ENCODE peak calls at places on chromosome 11, in seven cellular contexts. E is prostate gland, F is adrenal gland, L is cardiac muscle cell, Q is kidney, G is left lung, B is GM23338. M is an unnamed sample.

GRCh38 chr11:86408845-86409244 is 34.2 kb downstream of the CCDC81 start:
- DNase-seq in E (no peak), F (no peak), L (no peak), Q (no peak), G (no peak), B (no peak), M (no peak)

GRCh38 chr11:128725630-128726461 is 32.0 kb downstream of the FLI1 start:
- DNase-seq in E (no peak), F (no peak), L (no peak), Q (no peak), G (no peak), B (no peak), M (no peak)

GRCh38 chr11:36333897-36334296 is 37.8 kb downstream of the PRR5L start:
- DNase-seq in E (no peak), F (no peak), L (no peak), Q (no peak), G (no peak), B (peak; percentile 92), M (no peak)

GRCh38 chr11:123338997-123339752 is 90.9 kb upstream of the GRAMD1B start:
- DNase-seq in E (no peak), F (no peak), L (no peak), Q (no peak), G (no peak), B (no peak), M (no peak)

GRCh38 chr11:11841121-11841604 is 609 bp upstream of the USP47 start:
- DNase-seq in E (peak; percentile 40), F (no peak), L (peak; percentile 49), Q (peak; percentile 76), G (peak; percentile 58), B (peak; percentile 52), M (no peak)

GRCh38 chr11:70547821-70548670 is 149.7 kb downstream of the CTTN start:
- DNase-seq in E (no peak), F (no peak), L (no peak), Q (peak; percentile 18), G (no peak), B (no peak), M (no peak)

GRCh38 chr11:72224587-72225410 is at the start of gene INPPL1:
- DNase-seq in E (peak; percentile 65), F (peak; percentile 71), L (peak; percentile 81), Q (peak; percentile 86), G (peak; percentile 62), B (peak; percentile 76), M (peak; percentile 64)

GRCh38 chr11:88494857-88495256 is 157.3 kb upstream of the CTSC start:
- DNase-seq in E (no peak), F (no peak), L (peak; percentile 6), Q (no peak), G (no peak), B (peak; percentile 29), M (no peak)

GRCh38 chr11:79208126-79208525 is 232.7 kb downstream of the TENM4 start:
- DNase-seq in E (no peak), F (no peak), L (no peak), Q (no peak), G (no peak), B (no peak), M (no peak)

GRCh38 chr11:70703141-70704052 is 305.1 kb downstream of the CTTN start:
- DNase-seq in E (no peak), F (no peak), L (no peak), Q (peak; percentile 52), G (no peak), B (peak; percentile 70), M (no peak)

GRCh38 chr11:9704037-9704436 is 40.2 kb downstream of the SWAP70 start:
- DNase-seq in E (no peak), F (no peak), L (no peak), Q (no peak), G (no peak), B (no peak), M (no peak)

GRCh38 chr11:33542921-33543320 is 157.7 kb downstream of the C11orf91 start:
- DNase-seq in E (peak; percentile 8), F (peak; percentile 57), L (peak; percentile 50), Q (no peak), G (peak; percentile 40), B (peak; percentile 77), M (peak; percentile 66)

GRCh38 chr11:23127706-23128105 is 267.4 kb upstream of the CCDC179 start:
- DNase-seq in E (no peak), F (no peak), L (no peak), Q (no peak), G (no peak), B (no peak), M (no peak)

GRCh38 chr11:26465270-26465669 is 106.8 kb downstream of the MUC15 start:
- DNase-seq in E (no peak), F (no peak), L (no peak), Q (no peak), G (no peak), B (no peak), M (no peak)

GRCh38 chr11:107468596-107468995 is 11.0 kb upstream of the CWF19L2 start:
- DNase-seq in E (no peak), F (no peak), L (no peak), Q (no peak), G (no peak), B (no peak), M (no peak)

GRCh38 chr11:105000797-105001196 is 22.2 kb downstream of the CASP5 start:
- DNase-seq in E (no peak), F (no peak), L (no peak), Q (no peak), G (no peak), B (peak; percentile 62), M (peak; percentile 38)

GRCh38 chr11:104999716-105000115 is 23.3 kb downstream of the CASP5 start:
- DNase-seq in E (no peak), F (no peak), L (no peak), Q (no peak), G (no peak), B (no peak), M (no peak)

GRCh38 chr11:104997288-104997687 is 25.7 kb downstream of the CASP5 start:
- DNase-seq in E (no peak), F (no peak), L (no peak), Q (no peak), G (no peak), B (no peak), M (no peak)

GRCh38 chr11:105003151-105003550 is 19.8 kb downstream of the CASP5 start:
- DNase-seq in E (no peak), F (no peak), L (no peak), Q (no peak), G (no peak), B (no peak), M (no peak)

GRCh38 chr11:105000167-105000566 is 22.8 kb downstream of the CASP5 start:
- DNase-seq in E (no peak), F (no peak), L (no peak), Q (no peak), G (no peak), B (peak; percentile 50), M (no peak)
- TF ChIP-seq CTCF in E (no peak), F (no peak), L (no peak), Q (no peak), G (no peak), B (peak; percentile 22), M (no peak)

DNA sequence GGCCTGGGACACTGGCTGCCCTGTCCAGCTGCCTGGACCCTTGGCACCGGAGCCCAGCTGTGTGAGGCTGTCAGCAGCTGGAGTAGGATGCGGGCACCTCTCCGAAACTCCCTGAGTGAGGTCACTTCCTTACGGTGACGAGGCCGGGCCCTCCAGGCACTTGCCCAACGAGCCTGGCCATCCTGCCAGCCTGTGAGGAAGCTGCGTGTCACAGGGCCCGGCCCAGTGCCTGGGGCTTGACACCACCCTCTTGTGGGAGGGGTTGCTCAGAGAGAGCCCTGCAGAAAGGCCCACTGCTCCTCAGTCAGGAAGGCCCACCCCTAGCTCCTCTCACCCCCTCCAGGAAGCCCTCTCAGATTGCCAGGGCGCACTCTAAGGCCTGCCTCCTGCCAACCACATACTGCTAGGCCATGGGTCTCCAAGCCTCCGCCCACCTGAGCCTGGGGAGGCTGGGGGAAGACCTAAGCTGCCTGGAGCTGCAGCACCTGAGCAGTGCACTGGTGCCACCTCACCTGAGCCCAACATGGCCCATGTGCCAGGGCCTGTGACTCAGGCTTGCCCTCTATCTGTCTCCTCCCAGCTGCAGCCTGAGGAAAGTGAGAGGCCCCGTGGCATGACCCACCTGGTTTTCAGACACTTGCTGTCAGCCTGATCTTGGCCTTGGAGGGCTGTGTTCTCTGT is 4.3 kb upstream of the PHLDA2 start:
- DNase-seq in E (no peak), F (no peak), L (no peak), Q (peak; percentile 93), G (peak; percentile 92), B (peak; percentile 37), M (no peak)
- TF ChIP-seq CTCF in E (no peak), F (no peak), L (no peak), Q (no peak), G (no peak), B (no peak), M (no peak)

GRCh38 chr11:44980533-44981427 is 30.1 kb upstream of the TP53I11 start:
- DNase-seq in E (no peak), F (no peak), L (no peak), Q (peak; percentile 74), G (no peak), B (no peak), M (no peak)

GRCh38 chr11:44977493-44977984 is 26.9 kb upstream of the TP53I11 start:
- DNase-seq in E (peak; percentile 39), F (no peak), L (no peak), Q (no peak), G (no peak), B (peak; percentile 53), M (no peak)

GRCh38 chr11:44978279-44978960 is 27.7 kb upstream of the TP53I11 start:
- DNase-seq in E (no peak), F (no peak), L (no peak), Q (no peak), G (no peak), B (no peak), M (no peak)

GRCh38 chr11:44979536-44980399 is 29.1 kb upstream of the TP53I11 start:
- DNase-seq in E (peak; percentile 94), F (no peak), L (no peak), Q (peak; percentile 92), G (peak; percentile 65), B (peak; percentile 43), M (no peak)

GRCh38 chr11:44978961-44979331 is 28.3 kb upstream of the TP53I11 start:
- DNase-seq in E (peak; percentile 89), F (no peak), L (no peak), Q (peak; percentile 66), G (peak; percentile 51), B (no peak), M (no peak)
- TF ChIP-seq CTCF in E (no peak), F (no peak), L (no peak), Q (no peak), G (no peak), B (no peak), M (no peak)

DNA sequence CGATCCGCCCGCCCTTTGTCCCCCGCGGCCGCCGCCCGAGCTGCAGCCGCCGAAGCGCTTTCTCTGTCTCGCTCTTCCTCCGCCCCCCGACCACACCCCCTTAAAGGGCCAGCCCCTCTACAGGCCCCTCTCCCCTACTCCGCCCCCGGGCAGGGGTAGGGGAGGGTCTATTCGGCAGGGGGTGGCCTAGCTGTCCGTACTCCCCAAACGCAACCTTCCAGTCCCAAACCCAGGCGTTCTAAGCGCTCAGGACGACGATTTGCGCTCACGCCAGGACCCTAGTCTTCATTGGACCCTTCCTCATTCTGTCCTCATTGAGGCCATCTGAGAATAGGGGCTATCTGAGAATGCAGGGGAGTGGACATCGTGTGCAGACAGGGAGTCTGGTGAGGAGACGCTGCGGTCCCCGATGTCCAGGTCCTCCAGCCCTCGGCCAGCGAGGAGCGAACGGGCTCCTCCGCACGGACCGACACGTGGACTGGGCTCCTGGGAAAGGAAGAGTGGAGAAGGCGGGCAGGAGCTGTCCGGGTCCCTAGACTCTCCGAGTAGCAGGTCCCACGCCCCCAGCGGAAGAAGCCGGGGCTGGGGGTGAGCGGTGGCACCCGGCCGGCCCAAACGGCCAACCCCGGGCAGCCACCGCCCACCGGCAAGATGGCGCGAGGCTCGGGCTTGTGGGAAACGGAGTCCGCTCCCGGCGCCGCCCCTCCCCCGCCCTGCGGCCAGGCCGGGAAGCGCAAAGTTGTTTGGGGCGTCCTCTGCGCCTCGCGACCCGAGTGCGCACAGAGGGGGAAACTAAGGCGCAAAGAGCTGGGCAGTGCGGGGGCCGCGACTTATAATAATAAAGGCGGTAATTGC is at the start of gene PPP1R14B:
- DNase-seq in E (peak; percentile 83), F (peak; percentile 87), L (peak; percentile 94), Q (peak; percentile 96), G (peak; percentile 89), B (peak; percentile 95), M (peak; percentile 91)
- TF ChIP-seq CTCF in E (no peak), F (peak; percentile 27), L (no peak), Q (peak; percentile 12), G (no peak), B (no peak), M (no peak)

M was measured in GM20000.